ENCODE peak calls at places on chromosomes 6 and 20, in ten cellular contexts. K is CD4-positive, CD25-positive, alpha-beta regulatory T cell; Z is stimulated activated CD4-positive, alpha-beta T cell treated with anti-CD3 and anti-CD28 coated beads, Interleukin-4, amount 100 ng/mL, for 1 hour; Y is Right ventricle myocardium superior; D is lung; H is GM23338; Q is lower leg skin; I is T-helper 2 cell; N is OCI-LY7; B is GDM1. W is an unnamed sample.

GRCh38 chr20:46255440-46256104 is 52.7 kb downstream of the CDH22 start:
- DNase-seq in H (no peak), Q (peak), Y (peak), K (no peak), I (no peak), N (no peak), Z (no peak), D (peak), B (no peak), W (no peak)

GRCh38 chr20:19260412-19261090 is 48.1 kb downstream of the SLC24A3 start:
- DNase-seq in I (no peak), B (no peak), K (no peak), Z (no peak), D (no peak), Q (peak), H (no peak), Y (no peak), N (no peak), W (no peak)

GRCh38 chr6:122714059-122714458 is 65.5 kb upstream of the FABP7 start:
- DNase-seq in N (no peak), Y (no peak), I (no peak), B (no peak), K (no peak), Q (no peak), H (no peak), Z (no peak), D (no peak), W (no peak)

GRCh38 chr6:88565409-88565811 is 398.0 kb downstream of the RNGTT start:
- DNase-seq in H (no peak), Q (peak), Z (no peak), N (no peak), B (no peak), K (no peak), D (no peak), Y (no peak), I (no peak), W (no peak)

GRCh38 chr6:14212020-14212419 is 94.4 kb downstream of the CD83 start:
- DNase-seq in Z (no peak), B (no peak), Y (no peak), Q (no peak), H (peak), D (no peak), I (no peak), K (no peak), N (no peak), W (no peak)

GRCh38 chr6:89122625-89123024 is 4.8 kb upstream of the SRSF12 start:
- DNase-seq in N (peak), Y (no peak), D (peak), Z (no peak), H (peak), K (peak), B (peak), Q (no peak), I (no peak), W (no peak)

GRCh38 chr6:95596021-95596420 is 18.7 kb downstream of the MANEA start:
- DNase-seq in Y (no peak), I (no peak), D (no peak), B (no peak), Z (no peak), N (no peak), K (no peak), H (no peak), Q (no peak), W (no peak)

GRCh38 chr6:127204278-127204677 is 62.4 kb upstream of the RNF146 start:
- DNase-seq in Q (no peak), D (no peak), Y (no peak), B (no peak), K (no peak), Z (no peak), N (no peak), I (no peak), H (no peak), W (no peak)

GRCh38 chr6:31919624-31920303 is 7.8 kb upstream of the C2 start:
- DNase-seq in K (no peak), H (no peak), Z (no peak), N (no peak), Y (no peak), D (no peak), I (no peak), B (no peak), Q (no peak), W (no peak)

GRCh38 chr6:32244270-32244669 is 20.4 kb upstream of the NOTCH4 start:
- DNase-seq in K (no peak), Q (peak), Y (no peak), D (no peak), Z (no peak), B (no peak), H (no peak), N (no peak), I (no peak), W (no peak)

GRCh38 chr6:21398741-21399140 is 194.8 kb upstream of the SOX4 start:
- DNase-seq in B (no peak), Z (no peak), H (peak), K (no peak), I (no peak), Q (no peak), Y (no peak), D (no peak), N (no peak), W (no peak)

GRCh38 chr6:163199371-163199770 is 215.1 kb upstream of the QKI start:
- DNase-seq in I (no peak), Q (no peak), D (no peak), Y (no peak), H (no peak), K (no peak), N (no peak), B (no peak), Z (no peak), W (no peak)

GRCh38 chr20:45725134-45725533 is 3.0 kb downstream of the SPINT4 start:
- DNase-seq in N (no peak), Y (no peak), B (no peak), D (peak), Z (no peak), Q (no peak), I (no peak), H (no peak), K (no peak), W (no peak)

GRCh38 chr6:14966902-14967711 is 278.8 kb upstream of the JARID2 start:
- DNase-seq in N (no peak), Y (no peak), Z (no peak), I (no peak), H (no peak), B (peak), Q (no peak), K (no peak), D (no peak), W (no peak)

GRCh38 chr6:38212579-38212978 is 393.1 kb downstream of the ZFAND3 start:
- DNase-seq in D (no peak), N (no peak), H (peak), B (no peak), K (no peak), Q (no peak), I (no peak), Z (no peak), Y (no peak), W (no peak)

GRCh38 chr6:129683606-129684322 is 26.2 kb downstream of the ARHGAP18 start:
- DNase-seq in B (peak), I (peak), Q (peak), K (peak), Z (peak), H (no peak), D (peak), Y (peak), N (peak), W (peak)

GRCh38 chr20:44888226-44889103 is 3.0 kb downstream of the YWHAB start:
- DNase-seq in D (no peak), Y (no peak), K (peak), Z (no peak), N (peak), H (no peak), I (no peak), B (no peak), Q (no peak), W (no peak)

GRCh38 chr6:36386495-36387439 is 702 bp downstream of the ETV7 start:
- DNase-seq in H (peak), B (no peak), Z (peak), K (peak), N (no peak), Y (no peak), D (peak), Q (no peak), I (no peak), W (peak)

GRCh38 chr6:53918854-53919253 is 124.0 kb downstream of the LRRC1 start:
- DNase-seq in B (no peak), I (no peak), N (no peak), D (no peak), Z (no peak), Q (no peak), H (no peak), K (no peak), Y (no peak), W (no peak)

GRCh38 chr20:52372169-52372568 is 180.6 kb upstream of the ZFP64 start:
- DNase-seq in Z (no peak), H (no peak), Y (no peak), D (no peak), B (no peak), I (no peak), K (no peak), N (no peak), Q (no peak), W (no peak)

GRCh38 chr20:37537505-37537904 is 9.8 kb upstream of the BLCAP start:
- DNase-seq in I (no peak), B (no peak), D (no peak), Z (no peak), Q (no peak), Y (no peak), K (no peak), N (no peak), H (no peak), W (no peak)

GRCh38 chr6:12165297-12165696 is 124.9 kb upstream of the EDN1 start:
- DNase-seq in K (no peak), B (no peak), Y (no peak), I (no peak), H (no peak), D (no peak), Q (no peak), N (no peak), Z (no peak), W (no peak)

GRCh38 chr6:136968831-136969230 is 46.7 kb downstream of the SLC35D3 start:
- DNase-seq in K (no peak), I (no peak), Z (no peak), Q (no peak), D (no peak), Y (peak), N (no peak), H (no peak), B (no peak), W (no peak)

GRCh38 chr6:87929843-87930288 is 117.8 kb upstream of the SPACA1 start:
- DNase-seq in H (peak), B (peak), Q (peak), Y (peak), Z (peak), I (peak), D (peak), K (peak), N (peak), W (peak)

GRCh38 chr20:42338274-42339172 is 720.3 kb upstream of the CHD6 start:
- DNase-seq in Y (peak), I (no peak), N (no peak), B (no peak), H (no peak), Q (no peak), D (no peak), K (no peak), Z (no peak), W (no peak)

GRCh38 chr20:21353236-21353635 is 44.1 kb downstream of the NKX2-4 start:
- DNase-seq in Y (no peak), H (no peak), I (no peak), Z (no peak), K (no peak), Q (no peak), N (no peak), B (no peak), D (no peak), W (no peak)

GRCh38 chr6:45988635-45989034 is 27.0 kb downstream of the CLIC5 start:
- DNase-seq in I (no peak), Z (no peak), N (no peak), Y (peak), H (peak), Q (no peak), K (no peak), D (no peak), B (no peak), W (no peak)

GRCh38 chr6:147684906-147685305 is 176.4 kb downstream of the SAMD5 start:
- DNase-seq in H (no peak), Y (no peak), D (no peak), K (no peak), Z (no peak), I (no peak), N (no peak), Q (no peak), B (no peak), W (no peak)

GRCh38 chr6:109720336-109720735 is 29.2 kb downstream of the FIG4 start:
- DNase-seq in Q (no peak), I (no peak), D (no peak), N (no peak), B (no peak), Y (no peak), K (no peak), Z (no peak), H (no peak), W (no peak)

GRCh38 chr6:149962461-149963211 is 1.1 kb upstream of the ULBP1 start:
- DNase-seq in Y (no peak), K (no peak), B (no peak), H (no peak), Z (no peak), N (no peak), D (no peak), Q (peak), I (no peak), W (no peak)

GRCh38 chr6:35485402-35485877 is 11.4 kb downstream of the TEAD3 start:
- DNase-seq in Z (no peak), H (peak), Y (peak), B (no peak), D (peak), K (no peak), N (no peak), Q (no peak), I (no peak), W (no peak)

GRCh38 chr20:50399003-50399916 is 110.9 kb upstream of the PTPN1 start:
- DNase-seq in I (no peak), N (no peak), Z (no peak), K (no peak), Y (peak), D (peak), H (no peak), B (no peak), Q (no peak), W (no peak)

GRCh38 chr6:15901141-15902115 is 227.5 kb upstream of the MYLIP start:
- DNase-seq in Z (no peak), D (no peak), Q (peak), N (peak), I (no peak), K (no peak), H (no peak), Y (peak), B (no peak), W (peak)

GRCh38 chr6:157266274-157267101 is 56.8 kb downstream of the TMEM242 start:
- DNase-seq in N (no peak), H (no peak), Z (no peak), B (no peak), I (no peak), D (no peak), Y (no peak), Q (peak), K (no peak), W (no peak)

GRCh38 chr6:20877008-20877937 is 343.0 kb downstream of the CDKAL1 start:
- DNase-seq in Z (no peak), Q (peak), B (peak), H (no peak), I (no peak), N (no peak), K (no peak), D (peak), Y (no peak), W (peak)

GRCh38 chr6:102766946-102767345 is 1373.4 kb downstream of the GRIK2 start:
- DNase-seq in H (no peak), Y (no peak), D (no peak), Q (no peak), Z (no peak), I (no peak), N (no peak), K (no peak), B (no peak), W (no peak)

GRCh38 chr6:21123485-21124436 is 469.8 kb upstream of the SOX4 start:
- DNase-seq in Y (no peak), K (no peak), D (no peak), I (no peak), H (peak), B (no peak), Q (no peak), N (no peak), Z (no peak), W (no peak)